ENCODE peak calls at places on chromosome 14, in six cellular contexts. O is fibroblast of mammary gland; P is heart left ventricle; V is T-helper 1 cell; Y is activated naive CD4-positive, alpha-beta T cell; M is WERI-Rb-1. G is an unnamed sample.

GRCh38 chr14:23481362-23481970 is 12.0 kb downstream of the NGDN start:
- DNase-seq in O (peak), P (no peak), V (no peak), Y (no peak), M (no peak), G (no peak)

GRCh38 chr14:90760591-90761316 is 55.5 kb downstream of the TTC7B start:
- DNase-seq in O (peak), P (no peak), V (no peak), Y (no peak), M (peak), G (no peak)

GRCh38 chr14:30874999-30875787 is 834 bp downstream of the COCH start:
- DNase-seq in O (no peak), P (no peak), V (no peak), Y (no peak), M (no peak), G (no peak)

GRCh38 chr14:102889615-102890014 is 32.8 kb upstream of the AMN start:
- DNase-seq in O (no peak), P (no peak), V (no peak), Y (no peak), M (no peak), G (no peak)

GRCh38 chr14:92035890-92036289 is 4.0 kb downstream of the TRIP11 start:
- DNase-seq in O (no peak), P (no peak), V (no peak), Y (no peak), M (no peak), G (no peak)

GRCh38 chr14:106491851-106492250 is 965.5 kb downstream of the TMEM121 start:
- DNase-seq in O (no peak), P (no peak), V (no peak), Y (no peak), M (peak), G (no peak)

GRCh38 chr14:105087963-105088811 is 23.0 kb upstream of the GPR132 start:
- DNase-seq in O (peak), P (peak), V (no peak), Y (no peak), M (no peak), G (no peak)

GRCh38 chr14:93228550-93228949 is 21.5 kb downstream of the UBR7 start:
- DNase-seq in O (no peak), P (no peak), V (no peak), Y (no peak), M (no peak), G (no peak)

GRCh38 chr14:99819514-99819913 is 26.3 kb downstream of the EML1 start:
- DNase-seq in O (no peak), P (no peak), V (no peak), Y (no peak), M (no peak), G (no peak)

GRCh38 chr14:90445011-90445410 is 48.2 kb downstream of the CALM1 start:
- DNase-seq in O (no peak), P (no peak), V (no peak), Y (no peak), M (peak), G (no peak)

GRCh38 chr14:72710212-72710611 is 183.7 kb downstream of the DPF3 start:
- DNase-seq in O (peak), P (no peak), V (no peak), Y (no peak), M (no peak), G (peak)

GRCh38 chr14:53885241-53885640 is 71.4 kb downstream of the BMP4 start:
- DNase-seq in O (no peak), P (no peak), V (no peak), Y (no peak), M (no peak), G (no peak)

GRCh38 chr14:75299064-75299463 is 20.4 kb downstream of the FOS start:
- DNase-seq in O (peak), P (peak), V (no peak), Y (no peak), M (no peak), G (no peak)

GRCh38 chr14:20820063-20820904 is 17.6 kb upstream of the RNASE1 start:
- DNase-seq in O (no peak), P (no peak), V (no peak), Y (no peak), M (no peak), G (no peak)

GRCh38 chr14:60805881-60806569 is 71.5 kb downstream of the MNAT1 start:
- DNase-seq in O (peak), P (no peak), V (no peak), Y (no peak), M (no peak), G (peak)

GRCh38 chr14:56494167-56494566 is 85.4 kb upstream of the TMEM260 start:
- DNase-seq in O (no peak), P (no peak), V (no peak), Y (no peak), M (no peak), G (no peak)

G was measured in AG04449.